ENCODE peak calls at places on chromosomes 2 and 18, in four cellular contexts. A, U, P and T are unnamed samples. For H3K36me3 and H3K27me3, the result is how much of the 10 kb centered on the place peaks cover.

GRCh38 chr18:11660691-11661090 is 28.4 kb upstream of the GNAL start:
- DNase-seq in P (no peak), A (no peak), U (no peak), T (no peak)

GRCh38 chr2:45345331-45346305 is 265.4 kb downstream of the SRBD1 start:
- DNase-seq in P (no peak), A (no peak), U (no peak), T (no peak)

GRCh38 chr2:43220229-43220981 is 6.0 kb downstream of the ZFP36L2 start:
- DNase-seq in P (peak), U (no peak), A (no peak), T (no peak)

GRCh38 chr2:166090900-166091299 is 36.9 kb downstream of the SCN1A start:
- DNase-seq in U (no peak), A (no peak), P (peak), T (no peak)

GRCh38 chr2:240628507-240629418 is 3.5 kb downstream of the GPR35 start:
- DNase-seq in A (peak), U (no peak), P (no peak), T (no peak)

GRCh38 chr18:47618758-47619157 is 311.7 kb downstream of the SMAD2 start:
- DNase-seq in U (no peak), A (no peak), P (no peak), T (no peak)

GRCh38 chr2:195606179-195606578 is 50.8 kb upstream of the SLC39A10 start:
- DNase-seq in P (no peak), U (no peak), A (no peak), T (no peak)

GRCh38 chr2:231780123-231780908 is 766 bp downstream of the PDE6D start:
- DNase-seq in P (peak), A (peak), U (no peak), T (no peak)

GRCh38 chr2:145006957-145007672 is 487.2 kb upstream of the ZEB2 start:
- DNase-seq in A (no peak), P (peak), U (no peak), T (peak)

GRCh38 chr2:180692322-180692721 is 288.1 kb upstream of the UBE2E3 start:
- DNase-seq in U (no peak), P (no peak), A (no peak), T (no peak)

GRCh38 chr2:64624108-64624610 is 29.6 kb downstream of the SERTAD2 start:
- DNase-seq in U (peak), P (no peak), A (no peak), T (no peak)

GRCh38 chr2:190863946-190864345 is 16.7 kb upstream of the GLS start:
- DNase-seq in A (no peak), U (no peak), P (no peak), T (no peak)

GRCh38 chr2:174614261-174614660 is 16.7 kb upstream of the WIPF1 start:
- DNase-seq in P (peak), U (no peak), A (no peak), T (peak)

GRCh38 chr2:106192752-106193490 is 1.2 kb downstream of the UXS1 start:
- DNase-seq in U (no peak), P (peak), A (peak), T (peak)
- H3K4me3 ChIP-seq in U (peak), P (peak), A (peak), T (peak)

GRCh38 chr2:241632478-241633325 is 4.3 kb downstream of the THAP4 start:
- DNase-seq in A (no peak), U (no peak), P (no peak), T (no peak)
- H3K36me3 ChIP-seq in A (under half), U (half or more), P (under half), T (under half)

GRCh38 chr2:206438196-206438727 is 5.1 kb upstream of the ADAM23 start:
- DNase-seq in P (no peak), U (no peak), A (no peak), T (no peak)
- H3K27me3 ChIP-seq in P (under half), U (half or more), A (under half), T (under half)

GRCh38 chr2:162916286-162916801 is 77.8 kb upstream of the KCNH7 start:
- DNase-seq in U (no peak), P (no peak), A (no peak), T (no peak)
- H3K4me3 ChIP-seq in U (no peak), P (no peak), A (no peak), T (no peak)

GRCh38 chr2:215320102-215320501 is 8.2 kb downstream of the ATIC start:
- DNase-seq in U (no peak), A (no peak), P (no peak), T (no peak)
- H3K36me3 ChIP-seq in U (half or more), A (under half), P (under half), T (under half)

GRCh38 chr2:172100080-172101007 is 2.4 kb downstream of the DLX2 start:
- DNase-seq in P (no peak), U (no peak), A (peak), T (no peak)

GRCh38 chr2:172101008-172101706 is 1.5 kb downstream of the DLX2 start:
- DNase-seq in A (peak), P (no peak), U (no peak), T (no peak)

GRCh38 chr2:172102159-172102857 is 392 bp downstream of the DLX2 start:
- DNase-seq in P (peak), U (no peak), A (no peak), T (no peak)

GRCh38 chr2:172102858-172103359 is at the start of gene DLX2:
- DNase-seq in U (peak), A (peak), P (peak), T (no peak)

DNA sequence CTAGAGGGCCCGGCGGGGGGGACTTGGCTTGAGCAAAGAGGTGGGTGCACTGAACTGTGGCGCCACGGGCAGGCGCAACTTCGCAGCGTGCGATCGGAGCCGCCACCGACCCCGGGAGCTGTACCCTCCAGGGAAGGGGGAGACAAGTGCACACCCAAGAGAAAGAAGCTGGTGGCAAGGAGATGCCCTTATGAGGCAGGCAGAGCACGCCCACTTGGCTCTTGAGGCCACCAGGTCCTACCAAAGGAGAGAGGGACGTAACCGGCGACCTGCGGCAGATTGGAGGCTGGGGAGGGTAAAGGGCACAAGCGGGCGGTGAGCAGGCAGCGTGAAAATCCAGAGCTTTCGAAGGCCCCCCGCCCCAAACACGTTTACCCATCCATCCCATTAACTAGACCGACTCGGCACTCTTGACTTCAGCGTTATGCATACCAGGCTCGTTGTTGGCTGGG is 967 bp downstream of the DLX2 start:
- DNase-seq in P (no peak), U (no peak), A (peak), T (no peak)
- H3K27me3 ChIP-seq in P (under half), U (half or more), A (half or more), T (under half)